ENCODE peak calls at places on chromosome 11, in four cellular contexts. R, D, M and F are unnamed samples.

GRCh38 chr11:57154718-57155117 is 27.0 kb upstream of the LRRC55 start:
- DNase-seq in D (no peak), M (no peak), R (no peak), F (no peak)

GRCh38 chr11:114086394-114086793 is 26.9 kb downstream of the ZBTB16 start:
- DNase-seq in D (no peak), M (peak), R (no peak), F (no peak)

GRCh38 chr11:2689551-2690260 is 10.1 kb downstream of the KCNQ1OT1 start:
- DNase-seq in R (peak), M (no peak), D (peak), F (no peak)

GRCh38 chr11:65362966-65363365 is 8.4 kb downstream of the TIGD3 start:
- DNase-seq in R (no peak), M (no peak), D (no peak), F (no peak)

GRCh38 chr11:28760676-28761390 is 652.6 kb downstream of the METTL15 start:
- DNase-seq in R (no peak), M (no peak), D (no peak), F (no peak)

GRCh38 chr11:47366020-47366490 is 12.3 kb downstream of the SPI1 start:
- DNase-seq in M (no peak), R (no peak), D (no peak), F (no peak)

GRCh38 chr11:95977534-95978174 is 53.7 kb upstream of the MTMR2 start:
- DNase-seq in R (no peak), M (no peak), D (no peak), F (no peak)

GRCh38 chr11:65329944-65330403 is 3.7 kb upstream of the DPF2 start:
- DNase-seq in D (peak), M (peak), R (peak), F (peak)

GRCh38 chr11:45811571-45812290 is 6.8 kb downstream of the SLC35C1 start:
- DNase-seq in M (no peak), D (no peak), R (no peak), F (no peak)

GRCh38 chr11:95698939-95699562 is 90.5 kb downstream of the FAM76B start:
- DNase-seq in R (no peak), D (no peak), M (no peak), F (peak)

GRCh38 chr11:112172362-112172994 is 2.8 kb upstream of the BCO2 start:
- DNase-seq in R (no peak), D (no peak), M (no peak), F (no peak)

DNA sequence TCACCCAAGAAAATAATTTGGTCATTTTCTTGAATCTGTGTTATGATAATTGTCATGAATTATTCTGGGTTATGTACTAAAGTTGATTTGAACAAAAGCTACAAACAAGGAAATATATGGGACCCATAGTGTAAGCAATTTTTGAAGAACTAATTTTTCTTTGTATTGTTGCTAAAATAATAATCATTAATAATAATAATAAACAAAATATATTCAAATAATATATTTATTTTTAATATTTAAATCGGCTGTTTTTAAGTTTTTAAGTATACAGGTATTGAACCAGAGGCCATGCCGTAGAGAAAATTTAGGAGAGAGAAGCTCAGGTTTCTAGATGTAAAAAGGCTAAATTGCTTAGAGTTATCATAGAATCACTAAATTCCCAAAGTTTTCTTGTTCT is 747.3 kb downstream of the LUZP2 start:
- DNase-seq in M (no peak), D (no peak), R (no peak), F (no peak)
- TF ChIP-seq CTCF in M (no peak), D (no peak), R (no peak), F (no peak)

GRCh38 chr11:92180226-92180625 is 44.4 kb upstream of the FAT3 start:
- DNase-seq in D (no peak), M (no peak), R (no peak), F (no peak)
- H3K27ac ChIP-seq in D (no peak), M (no peak), R (no peak), F (no peak)

DNA sequence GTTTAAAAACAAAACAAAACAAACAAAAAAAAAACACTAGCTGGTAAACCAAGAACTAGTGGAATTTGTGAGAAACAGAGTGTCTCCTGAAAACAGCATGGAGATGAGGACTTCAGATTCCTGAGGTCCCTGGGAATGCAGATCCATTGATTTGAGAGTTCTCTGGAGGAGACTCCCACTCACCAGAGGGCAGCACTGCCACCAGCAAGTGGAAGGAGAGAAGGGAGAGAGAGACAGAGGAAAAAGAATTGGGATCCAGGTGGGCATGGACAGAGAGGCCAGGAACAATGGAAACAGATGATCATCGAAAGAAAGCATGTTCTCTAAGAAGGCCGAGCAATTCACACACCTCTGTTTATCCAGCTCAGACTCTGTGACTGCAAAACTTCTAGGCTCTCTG is 31.8 kb downstream of the ETS1 start:
- DNase-seq in M (no peak), R (no peak), D (no peak), F (no peak)
- TF ChIP-seq CTCF in M (no peak), R (peak), D (peak), F (peak)

GRCh38 chr11:130613396-130613795 is 165.0 kb downstream of the ADAMTS15 start:
- DNase-seq in D (no peak), R (no peak), M (no peak), F (no peak)

GRCh38 chr11:130612291-130612802 is 163.9 kb downstream of the ADAMTS15 start:
- DNase-seq in R (no peak), M (no peak), D (no peak), F (no peak)

GRCh38 chr11:130608267-130608666 is 159.8 kb downstream of the ADAMTS15 start:
- DNase-seq in M (no peak), R (no peak), D (no peak), F (no peak)

GRCh38 chr11:130609121-130610035 is 160.9 kb downstream of the ADAMTS15 start:
- DNase-seq in D (peak), R (peak), M (peak), F (peak)

DNA sequence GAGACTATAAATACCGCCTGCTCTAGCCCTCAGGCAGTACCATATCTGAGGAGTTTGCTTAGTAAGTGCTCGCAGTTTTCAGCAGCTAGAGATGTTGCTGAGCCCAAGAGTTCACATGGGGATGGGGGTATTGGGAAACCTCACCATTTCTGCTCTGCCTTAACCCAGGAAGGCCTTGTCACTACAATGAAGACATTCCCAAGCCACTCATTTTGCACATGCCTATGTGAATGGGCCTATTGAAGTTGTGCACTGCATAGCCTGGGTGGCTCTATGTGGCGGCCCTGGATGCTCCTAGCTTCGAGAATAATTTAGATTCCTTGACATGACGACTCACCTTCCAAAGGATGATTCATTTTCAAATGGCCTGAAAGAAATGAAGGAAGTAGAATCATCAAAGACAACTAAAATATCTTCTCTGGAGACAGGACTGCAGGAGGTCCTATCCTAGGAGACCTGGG is 163.4 kb downstream of the ADAMTS15 start:
- DNase-seq in R (peak), M (no peak), D (no peak), F (no peak)
- H3K27ac ChIP-seq in R (no peak), M (no peak), D (no peak), F (peak)

GRCh38 chr11:101456812-101457211 is 127.0 kb downstream of the TRPC6 start:
- DNase-seq in R (no peak), D (no peak), M (no peak), F (no peak)
- TF ChIP-seq CTCF in R (peak), D (peak), M (peak), F (peak)

GRCh38 chr11:86162257-86162656 is 82.3 kb upstream of the EED start:
- DNase-seq in D (peak), M (peak), R (peak), F (peak)
- H3K27ac ChIP-seq in D (peak), M (peak), R (no peak), F (peak)

DNA sequence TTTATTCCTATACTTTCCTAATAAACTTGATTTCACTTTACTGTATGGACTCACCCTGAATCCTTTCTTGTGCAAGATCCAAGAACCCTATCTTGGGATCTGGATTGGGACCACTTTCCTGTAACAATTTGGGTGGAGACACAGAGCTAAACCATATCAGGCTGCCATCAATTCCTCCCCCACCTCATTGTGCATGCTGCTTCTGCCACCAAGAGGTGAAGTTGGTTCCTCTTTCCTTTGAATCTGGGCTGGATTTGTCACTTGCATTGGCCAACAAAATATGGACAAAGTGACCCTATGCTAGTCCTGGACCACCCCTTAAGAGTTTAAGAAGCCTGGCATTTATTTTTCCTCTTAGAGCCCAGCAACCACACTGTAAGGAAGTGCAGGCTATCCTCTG is 39.4 kb upstream of the CEP295 start:
- DNase-seq in M (no peak), D (no peak), R (no peak), F (no peak)
- TF ChIP-seq CTCF in M (no peak), D (peak), R (peak), F (no peak)

DNA sequence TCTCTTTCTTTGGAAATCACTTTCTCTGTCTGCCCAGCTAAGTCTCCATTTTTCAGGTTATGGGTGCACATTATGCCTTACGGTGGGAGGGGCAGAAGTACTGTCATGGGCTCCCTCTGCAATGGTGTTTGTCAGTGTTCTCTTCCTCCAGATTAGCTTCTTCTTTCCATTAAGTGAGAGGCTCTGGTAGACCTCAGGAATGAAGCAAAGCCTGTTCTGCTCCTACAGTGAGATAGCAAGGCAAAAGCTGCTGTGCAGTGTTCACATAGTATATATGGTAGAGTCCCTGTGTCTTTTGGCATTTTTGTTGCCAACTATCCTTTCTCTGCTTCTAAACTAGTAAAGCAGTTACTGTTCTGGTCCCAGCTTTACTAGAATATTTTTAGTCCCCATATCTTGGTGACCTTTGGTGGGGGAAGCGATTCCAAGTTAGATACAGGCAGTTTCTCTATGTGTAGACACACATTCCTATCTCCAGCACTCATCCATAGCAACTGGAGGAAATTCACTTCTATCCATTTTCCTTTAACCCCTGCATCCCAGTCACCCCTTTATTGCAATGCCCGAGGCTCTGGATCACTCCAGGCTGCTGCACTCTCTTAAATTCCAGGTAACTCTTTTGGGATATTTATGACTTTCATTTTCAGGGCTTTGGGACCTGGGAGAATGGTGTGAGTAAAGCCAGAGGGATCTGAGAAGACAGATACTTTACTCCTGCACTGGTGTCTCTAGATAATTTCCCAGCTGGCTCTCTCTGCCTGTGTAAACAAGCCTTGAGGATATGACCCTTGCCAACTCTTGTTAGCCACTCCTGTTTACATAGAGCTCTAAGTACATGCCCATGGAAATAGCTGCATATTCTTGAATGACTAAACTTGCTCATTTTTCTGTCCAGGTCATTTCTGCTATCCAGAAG is 3.9 kb upstream of the TRIM34 start:
- DNase-seq in D (no peak), R (no peak), M (peak), F (no peak)
- H3K27ac ChIP-seq in D (no peak), R (no peak), M (peak), F (peak)